ENCODE peak calls at places on chromosomes 13 and 19, in four cellular contexts. One of them, this sample, is unnamed. For H3K4me1 and H3K9me3, the result is how much of the 10 kb centered on the place peaks cover.

GRCh38 chr13:85935868-85936467 is 136.7 kb upstream of the SLITRK6 start:
- DNase-seq in neural progenitor cell: no peak
- DNase-seq in PC-3: no peak
- DNase-seq in Peyer's patch: no peak
- DNase-seq in this sample: no peak

GRCh38 chr13:87042946-87043345 is 628.2 kb upstream of the SLITRK5 start:
- DNase-seq in Peyer's patch: no peak
- DNase-seq in PC-3: peak
- DNase-seq in neural progenitor cell: no peak
- DNase-seq in this sample: no peak

GRCh38 chr13:25980255-25980654 is 71.6 kb downstream of the SHISA2 start:
- DNase-seq in PC-3: peak
- DNase-seq in Peyer's patch: no peak
- DNase-seq in neural progenitor cell: peak
- DNase-seq in this sample: no peak

GRCh38 chr19:55585658-55586339 is 5.2 kb upstream of the ZNF579 start:
- DNase-seq in neural progenitor cell: peak
- DNase-seq in PC-3: no peak
- DNase-seq in Peyer's patch: peak
- DNase-seq in this sample: no peak

GRCh38 chr13:71962735-71963134 is 95.7 kb upstream of the DACH1 start:
- DNase-seq in neural progenitor cell: no peak
- DNase-seq in Peyer's patch: no peak
- DNase-seq in PC-3: no peak
- DNase-seq in this sample: no peak

GRCh38 chr13:97435794-97436193 is 1.8 kb downstream of the RAP2A start:
- DNase-seq in PC-3: no peak
- DNase-seq in Peyer's patch: no peak
- DNase-seq in neural progenitor cell: no peak
- DNase-seq in this sample: no peak

GRCh38 chr19:45767881-45768643 is 990 bp downstream of the SIX5 start:
- DNase-seq in Peyer's patch: peak
- DNase-seq in neural progenitor cell: peak
- DNase-seq in PC-3: peak
- DNase-seq in this sample: peak

GRCh38 chr19:17220207-17220758 is 5.1 kb downstream of the USE1 start:
- DNase-seq in Peyer's patch: no peak
- DNase-seq in PC-3: peak
- DNase-seq in neural progenitor cell: no peak
- DNase-seq in this sample: no peak

GRCh38 chr13:41658057-41658642 is 200.8 kb downstream of the RGCC start:
- DNase-seq in neural progenitor cell: no peak
- DNase-seq in Peyer's patch: no peak
- DNase-seq in PC-3: no peak
- DNase-seq in this sample: no peak

GRCh38 chr13:41199526-41199925 is 5.2 kb upstream of the KBTBD7 start:
- DNase-seq in PC-3: no peak
- DNase-seq in neural progenitor cell: no peak
- DNase-seq in Peyer's patch: no peak
- DNase-seq in this sample: no peak

GRCh38 chr19:16737909-16738308 is 18.3 kb downstream of the NWD1 start:
- DNase-seq in PC-3: no peak
- DNase-seq in neural progenitor cell: no peak
- DNase-seq in Peyer's patch: no peak
- DNase-seq in this sample: no peak

GRCh38 chr13:46812398-46812797 is 15.4 kb upstream of the ESD start:
- DNase-seq in PC-3: no peak
- DNase-seq in neural progenitor cell: no peak
- DNase-seq in Peyer's patch: no peak
- DNase-seq in this sample: no peak

GRCh38 chr13:36986462-36987240 is 12.5 kb downstream of the ALG5 start:
- DNase-seq in Peyer's patch: no peak
- DNase-seq in PC-3: no peak
- DNase-seq in neural progenitor cell: no peak
- DNase-seq in this sample: no peak

GRCh38 chr19:16367269-16367683 is 42.6 kb downstream of the KLF2 start:
- DNase-seq in neural progenitor cell: no peak
- DNase-seq in PC-3: no peak
- DNase-seq in Peyer's patch: peak
- DNase-seq in this sample: peak

GRCh38 chr13:62653371-62653770 is 1237.7 kb upstream of the PCDH20 start:
- DNase-seq in Peyer's patch: no peak
- DNase-seq in neural progenitor cell: no peak
- DNase-seq in PC-3: peak
- DNase-seq in this sample: no peak

GRCh38 chr19:8240274-8241229 is 31.4 kb downstream of the CERS4 start:
- DNase-seq in Peyer's patch: peak
- DNase-seq in neural progenitor cell: peak
- DNase-seq in PC-3: peak
- DNase-seq in this sample: no peak

GRCh38 chr19:3366104-3366760 is at the start of gene NFIC:
- DNase-seq in neural progenitor cell: peak
- DNase-seq in Peyer's patch: peak
- DNase-seq in PC-3: peak
- DNase-seq in this sample: peak

GRCh38 chr19:5696196-5697021 is 6.3 kb downstream of the RPL36 start:
- DNase-seq in neural progenitor cell: no peak
- DNase-seq in PC-3: no peak
- DNase-seq in Peyer's patch: no peak
- DNase-seq in this sample: no peak

GRCh38 chr19:1621574-1621973 is 16.3 kb upstream of the UQCR11 start:
- DNase-seq in neural progenitor cell: no peak
- DNase-seq in Peyer's patch: no peak
- DNase-seq in PC-3: no peak
- DNase-seq in this sample: no peak

GRCh38 chr19:17797397-17798201 is 2.7 kb downstream of the B3GNT3 start:
- DNase-seq in PC-3: peak
- DNase-seq in neural progenitor cell: peak
- DNase-seq in Peyer's patch: peak
- DNase-seq in this sample: no peak

GRCh38 chr13:23899555-23899954 is 2.3 kb upstream of the C1QTNF9B start:
- DNase-seq in Peyer's patch: peak
- DNase-seq in PC-3: peak
- DNase-seq in neural progenitor cell: peak
- DNase-seq in this sample: no peak

GRCh38 chr13:84571264-84571663 is 689.0 kb upstream of the SLITRK1 start:
- DNase-seq in neural progenitor cell: no peak
- DNase-seq in PC-3: no peak
- DNase-seq in Peyer's patch: no peak
- DNase-seq in this sample: no peak

GRCh38 chr19:29806098-29806866 is 5.5 kb upstream of the CCNE1 start:
- DNase-seq in neural progenitor cell: peak
- DNase-seq in Peyer's patch: no peak
- DNase-seq in PC-3: no peak
- DNase-seq in this sample: no peak

GRCh38 chr13:22050951-22051563 is 380.2 kb downstream of the FGF9 start:
- DNase-seq in neural progenitor cell: no peak
- DNase-seq in Peyer's patch: peak
- DNase-seq in PC-3: no peak
- DNase-seq in this sample: no peak

GRCh38 chr19:35318679-35319448 is 10.1 kb upstream of the CD22 start:
- DNase-seq in Peyer's patch: peak
- DNase-seq in neural progenitor cell: no peak
- DNase-seq in PC-3: peak
- DNase-seq in this sample: peak

GRCh38 chr19:18470153-18470552 is 32.2 kb upstream of the ISYNA1 start:
- DNase-seq in PC-3: no peak
- DNase-seq in Peyer's patch: no peak
- DNase-seq in neural progenitor cell: peak
- DNase-seq in this sample: no peak

DNA sequence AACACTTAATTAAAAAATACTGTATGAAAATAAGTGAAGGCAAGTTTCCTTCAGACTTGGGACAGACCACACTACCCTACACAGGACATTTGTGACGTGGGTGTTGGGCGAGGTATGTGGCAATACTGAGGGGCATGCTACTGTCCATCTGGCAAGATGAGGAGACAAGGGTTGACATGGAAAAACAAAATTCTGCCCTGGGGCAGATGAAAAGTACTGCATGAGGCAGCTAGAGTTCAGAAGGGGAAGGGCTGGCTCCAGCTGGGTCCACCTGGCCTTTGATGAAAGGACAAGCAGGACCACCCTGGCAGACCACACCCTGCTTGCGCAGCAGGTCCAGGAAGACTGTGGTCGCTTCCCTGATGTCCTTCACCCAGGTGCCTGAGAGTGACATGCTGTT is 43.2 kb downstream of the LATS2 start:
- DNase-seq in neural progenitor cell: no peak
- DNase-seq in Peyer's patch: peak
- DNase-seq in PC-3: no peak
- DNase-seq in this sample: no peak
- H3K4me1 ChIP-seq in neural progenitor cell: under half
- H3K4me1 ChIP-seq in Peyer's patch: under half
- H3K4me1 ChIP-seq in PC-3: under half
- H3K4me1 ChIP-seq in this sample: under half

GRCh38 chr19:19937403-19937802 is 36.7 kb downstream of the ZNF93 start:
- DNase-seq in PC-3: no peak
- DNase-seq in Peyer's patch: no peak
- DNase-seq in neural progenitor cell: no peak
- DNase-seq in this sample: no peak
- H3K9me3 ChIP-seq in PC-3: under half
- H3K9me3 ChIP-seq in Peyer's patch: under half
- H3K9me3 ChIP-seq in neural progenitor cell: under half
- H3K9me3 ChIP-seq in this sample: under half

DNA sequence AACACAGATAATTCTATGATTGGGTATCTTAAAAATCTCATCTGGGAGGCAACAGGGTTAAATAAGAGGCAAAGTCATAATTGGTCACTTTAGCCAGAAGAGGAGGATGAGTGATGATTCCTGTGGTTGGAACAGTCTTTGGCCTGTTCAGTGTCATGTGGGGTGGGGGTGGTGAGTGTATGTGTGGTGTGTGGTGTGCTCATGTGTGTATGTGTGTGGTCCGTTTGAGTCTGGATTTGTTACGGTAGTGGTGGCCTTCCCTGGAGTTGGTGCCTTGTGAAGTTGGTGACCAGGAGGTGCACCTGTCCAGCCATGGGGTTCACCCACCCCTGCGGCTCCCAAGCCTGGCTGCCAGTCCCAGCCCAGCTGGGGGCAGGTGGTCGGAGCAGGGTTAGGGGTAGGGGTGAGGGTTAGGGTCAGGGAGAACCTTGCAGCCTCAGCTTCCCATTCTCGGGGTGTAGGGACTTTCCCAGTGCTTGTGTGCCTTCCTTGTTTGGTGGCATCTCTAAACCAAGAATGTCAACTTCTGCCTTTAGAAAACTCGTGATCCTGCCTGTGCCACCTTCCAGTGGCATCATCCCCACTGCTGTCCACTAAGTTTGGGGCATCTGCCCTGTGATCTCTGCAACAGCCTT is 97.5 kb downstream of the RAB20 start:
- DNase-seq in PC-3: no peak
- DNase-seq in Peyer's patch: no peak
- DNase-seq in neural progenitor cell: no peak
- DNase-seq in this sample: no peak
- H3K4me1 ChIP-seq in PC-3: under half
- H3K4me1 ChIP-seq in Peyer's patch: under half
- H3K4me1 ChIP-seq in neural progenitor cell: under half
- H3K4me1 ChIP-seq in this sample: under half

DNA sequence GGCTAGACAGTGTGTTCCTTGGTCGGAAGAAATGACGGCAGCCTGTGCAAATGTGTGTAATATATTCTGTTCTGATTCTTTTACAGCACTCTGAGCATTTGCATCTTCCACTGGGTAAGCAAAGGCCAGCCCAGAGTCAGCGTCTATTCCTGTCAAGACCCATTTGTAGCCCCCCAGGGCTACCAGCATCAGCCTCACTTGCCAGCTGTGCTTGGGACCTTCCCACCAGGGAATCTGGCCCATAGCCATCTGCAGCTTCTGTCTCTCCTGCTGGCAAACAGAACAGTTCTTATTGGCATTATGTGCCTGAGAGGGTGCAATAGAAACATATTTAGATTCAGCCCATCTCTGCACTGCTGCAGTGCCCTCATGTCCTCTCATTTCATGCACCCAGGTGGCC is 6.0 kb upstream of the IGLON5 start:
- DNase-seq in neural progenitor cell: no peak
- DNase-seq in Peyer's patch: no peak
- DNase-seq in PC-3: no peak
- DNase-seq in this sample: no peak
- H3K9me3 ChIP-seq in neural progenitor cell: under half
- H3K9me3 ChIP-seq in Peyer's patch: under half
- H3K9me3 ChIP-seq in PC-3: under half
- H3K9me3 ChIP-seq in this sample: under half

GRCh38 chr19:47658431-47659383 is 49.8 kb downstream of the BICRA start:
- DNase-seq in neural progenitor cell: no peak
- DNase-seq in Peyer's patch: peak
- DNase-seq in PC-3: no peak
- DNase-seq in this sample: no peak

GRCh38 chr19:47660435-47660832 is 51.5 kb downstream of the BICRA start:
- DNase-seq in PC-3: peak
- DNase-seq in Peyer's patch: peak
- DNase-seq in neural progenitor cell: no peak
- DNase-seq in this sample: no peak

GRCh38 chr19:47663435-47663910 is 49.7 kb upstream of the EHD2 start:
- DNase-seq in Peyer's patch: no peak
- DNase-seq in PC-3: peak
- DNase-seq in neural progenitor cell: no peak
- DNase-seq in this sample: no peak

GRCh38 chr19:47661571-47661970 is 51.7 kb upstream of the EHD2 start:
- DNase-seq in PC-3: no peak
- DNase-seq in neural progenitor cell: no peak
- DNase-seq in Peyer's patch: no peak
- DNase-seq in this sample: no peak

GRCh38 chr19:47661161-47661560 is 52.1 kb upstream of the EHD2 start:
- DNase-seq in neural progenitor cell: no peak
- DNase-seq in PC-3: no peak
- DNase-seq in Peyer's patch: no peak
- DNase-seq in this sample: no peak
- H3K4me1 ChIP-seq in neural progenitor cell: under half
- H3K4me1 ChIP-seq in PC-3: under half
- H3K4me1 ChIP-seq in Peyer's patch: half or more
- H3K4me1 ChIP-seq in this sample: under half

GRCh38 chr19:58434217-58434616 is 5.7 kb downstream of the ZNF132 start:
- DNase-seq in Peyer's patch: no peak
- DNase-seq in PC-3: no peak
- DNase-seq in neural progenitor cell: no peak
- DNase-seq in this sample: no peak

GRCh38 chr19:58428617-58429016 is 11.3 kb downstream of the ZNF132 start:
- DNase-seq in neural progenitor cell: no peak
- DNase-seq in PC-3: no peak
- DNase-seq in Peyer's patch: no peak
- DNase-seq in this sample: no peak

DNA sequence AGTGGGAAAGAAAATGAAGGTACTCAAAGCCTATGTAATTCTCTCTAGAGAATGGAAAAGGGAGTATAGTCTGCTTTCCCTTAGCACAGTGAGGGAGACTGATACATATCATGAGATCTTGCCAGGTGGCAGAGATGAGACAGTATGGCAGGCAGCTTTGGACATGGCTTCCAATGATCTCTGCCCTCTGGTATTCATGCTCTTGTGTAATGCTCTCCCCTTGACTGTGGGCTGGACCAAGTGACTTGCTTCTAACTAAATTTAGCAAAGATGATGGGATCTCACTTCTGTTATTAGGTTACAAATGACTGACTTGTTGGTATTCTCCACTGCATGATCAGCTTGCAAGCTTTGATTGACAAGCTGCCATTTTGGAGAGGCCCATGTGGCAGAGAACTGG is 10.2 kb downstream of the ZNF132 start:
- DNase-seq in PC-3: no peak
- DNase-seq in Peyer's patch: no peak
- DNase-seq in neural progenitor cell: no peak
- DNase-seq in this sample: no peak
- H3K9me3 ChIP-seq in PC-3: under half
- H3K9me3 ChIP-seq in Peyer's patch: under half
- H3K9me3 ChIP-seq in neural progenitor cell: under half
- H3K9me3 ChIP-seq in this sample: under half

This sample was measured in naive thymus-derived CD4-positive, alpha-beta T cell.